ENCODE peak calls at places on chromosomes 4 and X, in eight cellular contexts. One of them, this sample, is unnamed.

GRCh38 chrX:101265869-101266428 is 25.2 kb downstream of the TAF7L start:
- DNase-seq in B cell: no peak
- DNase-seq in AG10803: peak
- DNase-seq in heart right ventricle: no peak
- DNase-seq in adrenal gland: peak
- DNase-seq in fibroblast of pulmonary artery: peak
- DNase-seq in dorsolateral prefrontal cortex: peak
- DNase-seq in hepatocyte: no peak
- DNase-seq in this sample: no peak

GRCh38 chrX:14354541-14354940 is 174.8 kb upstream of the GLRA2 start:
- DNase-seq in B cell: no peak
- DNase-seq in AG10803: peak
- DNase-seq in heart right ventricle: no peak
- DNase-seq in adrenal gland: no peak
- DNase-seq in fibroblast of pulmonary artery: peak
- DNase-seq in dorsolateral prefrontal cortex: no peak
- DNase-seq in hepatocyte: no peak
- DNase-seq in this sample: no peak

GRCh38 chr4:187183351-187183750 is 459.7 kb upstream of the FAT1 start:
- DNase-seq in B cell: no peak
- DNase-seq in AG10803: peak
- DNase-seq in heart right ventricle: no peak
- DNase-seq in adrenal gland: no peak
- DNase-seq in fibroblast of pulmonary artery: no peak
- DNase-seq in dorsolateral prefrontal cortex: no peak
- DNase-seq in hepatocyte: no peak
- DNase-seq in this sample: no peak

GRCh38 chrX:107747596-107748161 is 27.9 kb downstream of the TSC22D3 start:
- DNase-seq in B cell: no peak
- DNase-seq in AG10803: peak
- DNase-seq in heart right ventricle: peak
- DNase-seq in adrenal gland: no peak
- DNase-seq in fibroblast of pulmonary artery: peak
- DNase-seq in dorsolateral prefrontal cortex: no peak
- DNase-seq in hepatocyte: peak
- DNase-seq in this sample: no peak

GRCh38 chr4:87529187-87529586 is at the start of gene SPARCL1:
- DNase-seq in B cell: no peak
- DNase-seq in AG10803: no peak
- DNase-seq in heart right ventricle: peak
- DNase-seq in adrenal gland: no peak
- DNase-seq in fibroblast of pulmonary artery: peak
- DNase-seq in dorsolateral prefrontal cortex: peak
- DNase-seq in hepatocyte: peak
- DNase-seq in this sample: no peak

GRCh38 chr4:165716472-165716871 is 156.6 kb upstream of the TLL1 start:
- DNase-seq in B cell: no peak
- DNase-seq in AG10803: no peak
- DNase-seq in heart right ventricle: peak
- DNase-seq in adrenal gland: no peak
- DNase-seq in fibroblast of pulmonary artery: no peak
- DNase-seq in dorsolateral prefrontal cortex: no peak
- DNase-seq in hepatocyte: no peak
- DNase-seq in this sample: no peak

GRCh38 chr4:148747721-148748268 is 305.6 kb upstream of the NR3C2 start:
- DNase-seq in B cell: no peak
- DNase-seq in AG10803: no peak
- DNase-seq in heart right ventricle: no peak
- DNase-seq in adrenal gland: no peak
- DNase-seq in fibroblast of pulmonary artery: no peak
- DNase-seq in dorsolateral prefrontal cortex: no peak
- DNase-seq in hepatocyte: no peak
- DNase-seq in this sample: no peak

GRCh38 chr4:48228887-48229462 is 40.7 kb downstream of the TEC start:
- DNase-seq in B cell: no peak
- DNase-seq in AG10803: no peak
- DNase-seq in heart right ventricle: no peak
- DNase-seq in adrenal gland: peak
- DNase-seq in fibroblast of pulmonary artery: no peak
- DNase-seq in dorsolateral prefrontal cortex: no peak
- DNase-seq in hepatocyte: no peak
- DNase-seq in this sample: no peak

GRCh38 chr4:62080431-62080830 is 880.3 kb downstream of the ADGRL3 start:
- DNase-seq in B cell: no peak
- DNase-seq in AG10803: no peak
- DNase-seq in heart right ventricle: no peak
- DNase-seq in adrenal gland: no peak
- DNase-seq in fibroblast of pulmonary artery: no peak
- DNase-seq in dorsolateral prefrontal cortex: no peak
- DNase-seq in hepatocyte: no peak
- DNase-seq in this sample: no peak

GRCh38 chr4:182748949-182749348 is 168.2 kb downstream of the DCTD start:
- DNase-seq in B cell: no peak
- DNase-seq in AG10803: no peak
- DNase-seq in heart right ventricle: no peak
- DNase-seq in adrenal gland: no peak
- DNase-seq in fibroblast of pulmonary artery: no peak
- DNase-seq in dorsolateral prefrontal cortex: no peak
- DNase-seq in hepatocyte: no peak
- DNase-seq in this sample: no peak

GRCh38 chrX:49271341-49271740 is 1.7 kb downstream of the PPP1R3F start:
- DNase-seq in B cell: no peak
- DNase-seq in AG10803: no peak
- DNase-seq in heart right ventricle: no peak
- DNase-seq in adrenal gland: no peak
- DNase-seq in fibroblast of pulmonary artery: no peak
- DNase-seq in dorsolateral prefrontal cortex: no peak
- DNase-seq in hepatocyte: no peak
- DNase-seq in this sample: peak

GRCh38 chr4:40511017-40511614 is 118.5 kb downstream of the RBM47 start:
- DNase-seq in B cell: no peak
- DNase-seq in AG10803: no peak
- DNase-seq in heart right ventricle: no peak
- DNase-seq in adrenal gland: no peak
- DNase-seq in fibroblast of pulmonary artery: no peak
- DNase-seq in dorsolateral prefrontal cortex: no peak
- DNase-seq in hepatocyte: no peak
- DNase-seq in this sample: no peak

GRCh38 chr4:40515037-40515397 is 114.6 kb downstream of the RBM47 start:
- DNase-seq in B cell: no peak
- DNase-seq in AG10803: no peak
- DNase-seq in heart right ventricle: no peak
- DNase-seq in adrenal gland: no peak
- DNase-seq in fibroblast of pulmonary artery: no peak
- DNase-seq in dorsolateral prefrontal cortex: no peak
- DNase-seq in hepatocyte: peak
- DNase-seq in this sample: no peak

GRCh38 chr4:40516651-40517050 is 113.0 kb downstream of the RBM47 start:
- DNase-seq in B cell: no peak
- DNase-seq in AG10803: no peak
- DNase-seq in heart right ventricle: no peak
- DNase-seq in adrenal gland: no peak
- DNase-seq in fibroblast of pulmonary artery: no peak
- DNase-seq in dorsolateral prefrontal cortex: no peak
- DNase-seq in hepatocyte: peak
- DNase-seq in this sample: no peak

GRCh38 chr4:40515398-40516293 is 114.0 kb downstream of the RBM47 start:
- DNase-seq in B cell: peak
- DNase-seq in AG10803: peak
- DNase-seq in heart right ventricle: no peak
- DNase-seq in adrenal gland: peak
- DNase-seq in fibroblast of pulmonary artery: peak
- DNase-seq in dorsolateral prefrontal cortex: no peak
- DNase-seq in hepatocyte: peak
- DNase-seq in this sample: peak

GRCh38 chr4:40514409-40515025 is 115.1 kb downstream of the RBM47 start:
- DNase-seq in B cell: no peak
- DNase-seq in AG10803: no peak
- DNase-seq in heart right ventricle: no peak
- DNase-seq in adrenal gland: no peak
- DNase-seq in fibroblast of pulmonary artery: no peak
- DNase-seq in dorsolateral prefrontal cortex: no peak
- DNase-seq in hepatocyte: peak
- DNase-seq in this sample: no peak
- TF ChIP-seq CTCF in B cell: no peak
- TF ChIP-seq CTCF in AG10803: no peak
- TF ChIP-seq CTCF in heart right ventricle: no peak
- TF ChIP-seq CTCF in adrenal gland: no peak
- TF ChIP-seq CTCF in fibroblast of pulmonary artery: no peak
- TF ChIP-seq CTCF in dorsolateral prefrontal cortex: no peak
- TF ChIP-seq CTCF in hepatocyte: no peak
- TF ChIP-seq CTCF in this sample: no peak

GRCh38 chr4:111780965-111781364 is 364.3 kb upstream of the FAM241A start:
- DNase-seq in B cell: no peak
- DNase-seq in AG10803: no peak
- DNase-seq in heart right ventricle: no peak
- DNase-seq in adrenal gland: no peak
- DNase-seq in fibroblast of pulmonary artery: no peak
- DNase-seq in dorsolateral prefrontal cortex: no peak
- DNase-seq in hepatocyte: no peak
- DNase-seq in this sample: no peak

GRCh38 chr4:111781611-111782010 is 363.6 kb upstream of the FAM241A start:
- DNase-seq in B cell: no peak
- DNase-seq in AG10803: no peak
- DNase-seq in heart right ventricle: no peak
- DNase-seq in adrenal gland: no peak
- DNase-seq in fibroblast of pulmonary artery: no peak
- DNase-seq in dorsolateral prefrontal cortex: no peak
- DNase-seq in hepatocyte: peak
- DNase-seq in this sample: no peak

GRCh38 chr4:111776546-111776945 is 368.7 kb upstream of the FAM241A start:
- DNase-seq in B cell: no peak
- DNase-seq in AG10803: peak
- DNase-seq in heart right ventricle: no peak
- DNase-seq in adrenal gland: no peak
- DNase-seq in fibroblast of pulmonary artery: no peak
- DNase-seq in dorsolateral prefrontal cortex: no peak
- DNase-seq in hepatocyte: no peak
- DNase-seq in this sample: no peak

GRCh38 chr4:111775908-111776307 is 369.3 kb upstream of the FAM241A start:
- DNase-seq in B cell: no peak
- DNase-seq in AG10803: peak
- DNase-seq in heart right ventricle: no peak
- DNase-seq in adrenal gland: no peak
- DNase-seq in fibroblast of pulmonary artery: no peak
- DNase-seq in dorsolateral prefrontal cortex: no peak
- DNase-seq in hepatocyte: peak
- DNase-seq in this sample: no peak

DNA sequence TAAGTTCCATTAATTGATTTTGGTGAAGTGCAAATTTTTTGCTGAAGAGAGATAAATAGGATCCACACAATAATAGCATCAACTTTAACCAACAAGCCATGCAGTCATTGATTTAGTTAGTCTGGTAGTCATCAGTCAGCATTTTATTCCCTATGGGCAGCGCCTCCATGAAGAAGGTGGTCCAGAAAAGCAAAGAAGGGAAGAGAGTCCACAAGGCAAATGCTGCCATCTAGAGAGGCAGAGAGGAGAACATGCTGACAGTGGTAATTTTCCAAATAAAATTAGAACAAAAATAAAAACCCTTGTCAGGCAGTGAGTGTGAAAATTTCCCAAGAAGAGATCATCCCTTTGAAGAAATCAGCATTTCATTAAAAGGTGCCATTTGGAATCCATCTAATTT is 366.7 kb upstream of the FAM241A start:
- DNase-seq in B cell: no peak
- DNase-seq in AG10803: peak
- DNase-seq in heart right ventricle: no peak
- DNase-seq in adrenal gland: no peak
- DNase-seq in fibroblast of pulmonary artery: no peak
- DNase-seq in dorsolateral prefrontal cortex: no peak
- DNase-seq in hepatocyte: no peak
- DNase-seq in this sample: no peak
- TF ChIP-seq CTCF in B cell: no peak
- TF ChIP-seq CTCF in AG10803: peak
- TF ChIP-seq CTCF in heart right ventricle: no peak
- TF ChIP-seq CTCF in adrenal gland: no peak
- TF ChIP-seq CTCF in fibroblast of pulmonary artery: no peak
- TF ChIP-seq CTCF in dorsolateral prefrontal cortex: no peak
- TF ChIP-seq CTCF in hepatocyte: peak
- TF ChIP-seq CTCF in this sample: no peak

DNA sequence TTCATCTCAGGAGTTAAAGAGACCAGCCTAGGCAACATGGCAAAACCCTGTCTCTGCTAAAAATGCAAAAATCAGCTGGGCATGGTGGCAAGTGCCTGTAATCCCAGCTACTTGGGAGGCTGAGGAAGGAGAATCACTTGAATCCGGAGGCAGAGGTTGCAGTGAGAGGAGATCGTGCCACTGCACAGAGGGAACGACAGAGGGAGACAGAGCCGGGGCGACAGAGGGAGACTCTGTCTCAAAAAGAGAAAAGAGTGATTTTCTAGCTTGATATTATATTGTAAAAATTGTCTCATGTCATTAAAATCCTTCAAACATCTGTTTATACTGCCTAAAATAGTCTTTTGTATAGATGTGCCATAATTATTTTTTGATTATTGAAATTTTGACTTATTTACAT is 225.4 kb upstream of the AGA start:
- DNase-seq in B cell: no peak
- DNase-seq in AG10803: no peak
- DNase-seq in heart right ventricle: no peak
- DNase-seq in adrenal gland: no peak
- DNase-seq in fibroblast of pulmonary artery: no peak
- DNase-seq in dorsolateral prefrontal cortex: no peak
- DNase-seq in hepatocyte: no peak
- DNase-seq in this sample: no peak
- TF ChIP-seq CTCF in B cell: no peak
- TF ChIP-seq CTCF in AG10803: no peak
- TF ChIP-seq CTCF in heart right ventricle: no peak
- TF ChIP-seq CTCF in adrenal gland: no peak
- TF ChIP-seq CTCF in fibroblast of pulmonary artery: no peak
- TF ChIP-seq CTCF in dorsolateral prefrontal cortex: no peak
- TF ChIP-seq CTCF in hepatocyte: peak
- TF ChIP-seq CTCF in this sample: no peak

GRCh38 chr4:74318270-74318669 is 10.0 kb downstream of the EPGN start:
- DNase-seq in B cell: no peak
- DNase-seq in AG10803: no peak
- DNase-seq in heart right ventricle: no peak
- DNase-seq in adrenal gland: no peak
- DNase-seq in fibroblast of pulmonary artery: no peak
- DNase-seq in dorsolateral prefrontal cortex: no peak
- DNase-seq in hepatocyte: no peak
- DNase-seq in this sample: no peak

GRCh38 chr4:74324262-74324661 is 16.0 kb downstream of the EPGN start:
- DNase-seq in B cell: no peak
- DNase-seq in AG10803: no peak
- DNase-seq in heart right ventricle: no peak
- DNase-seq in adrenal gland: no peak
- DNase-seq in fibroblast of pulmonary artery: no peak
- DNase-seq in dorsolateral prefrontal cortex: no peak
- DNase-seq in hepatocyte: no peak
- DNase-seq in this sample: no peak

GRCh38 chr4:74319506-74319905 is 11.2 kb downstream of the EPGN start:
- DNase-seq in B cell: no peak
- DNase-seq in AG10803: no peak
- DNase-seq in heart right ventricle: no peak
- DNase-seq in adrenal gland: no peak
- DNase-seq in fibroblast of pulmonary artery: no peak
- DNase-seq in dorsolateral prefrontal cortex: no peak
- DNase-seq in hepatocyte: no peak
- DNase-seq in this sample: no peak

GRCh38 chr4:74317616-74318256 is 9.5 kb downstream of the EPGN start:
- DNase-seq in B cell: no peak
- DNase-seq in AG10803: peak
- DNase-seq in heart right ventricle: no peak
- DNase-seq in adrenal gland: no peak
- DNase-seq in fibroblast of pulmonary artery: peak
- DNase-seq in dorsolateral prefrontal cortex: no peak
- DNase-seq in hepatocyte: no peak
- DNase-seq in this sample: no peak

GRCh38 chr4:74320559-74321118 is 12.4 kb downstream of the EPGN start:
- DNase-seq in B cell: no peak
- DNase-seq in AG10803: peak
- DNase-seq in heart right ventricle: no peak
- DNase-seq in adrenal gland: no peak
- DNase-seq in fibroblast of pulmonary artery: peak
- DNase-seq in dorsolateral prefrontal cortex: no peak
- DNase-seq in hepatocyte: peak
- DNase-seq in this sample: peak
- TF ChIP-seq CTCF in B cell: peak
- TF ChIP-seq CTCF in AG10803: peak
- TF ChIP-seq CTCF in heart right ventricle: no peak
- TF ChIP-seq CTCF in adrenal gland: peak
- TF ChIP-seq CTCF in fibroblast of pulmonary artery: peak
- TF ChIP-seq CTCF in dorsolateral prefrontal cortex: peak
- TF ChIP-seq CTCF in hepatocyte: peak
- TF ChIP-seq CTCF in this sample: peak

This sample was measured in activated CD8-positive, alpha-beta T cell treated with anti-CD3 and anti-CD28 coated beads for 36 hours.